ENCODE peak calls at places on chromosomes 12 and 14, in ten cellular contexts. W is keratinocyte; J is astrocyte of the spinal cord; Q is nephron progenitor cell; A is retinal pigment epithelial cell; U is cardiac fibroblast; V is adrenal gland; E is sigmoid colon; O is RWPE1; N is CD4-positive, alpha-beta T cell. L is an unnamed sample.
A peak's percentile ranks its signal among the peaks of the same experiment; 100 is the strongest.

GRCh38 chr12:19234171-19234704 is 104.7 kb downstream of the PLEKHA5 start:
- DNase-seq in W (no peak), J (no peak), Q (no peak), A (no peak), U (peak; percentile 55), V (no peak), E (no peak), O (no peak), N (no peak), L (no peak)

GRCh38 chr14:72528059-72528950 is 365.6 kb downstream of the DPF3 start:
- DNase-seq in W (no peak), J (peak; percentile 45), Q (no peak), A (no peak), U (peak; percentile 38), V (no peak), E (no peak), O (no peak), N (no peak), L (no peak)

GRCh38 chr14:24243336-24243836 is 963 bp upstream of the TINF2 start:
- DNase-seq in W (no peak), J (no peak), Q (no peak), A (no peak), U (no peak), V (no peak), E (peak; percentile 76), O (no peak), N (no peak), L (no peak)

GRCh38 chr14:62557416-62557815 is 487.8 kb downstream of the KCNH5 start:
- DNase-seq in W (no peak), J (no peak), Q (no peak), A (no peak), U (no peak), V (no peak), E (no peak), O (no peak), N (no peak), L (no peak)

GRCh38 chr14:58193542-58193941 is 6.4 kb upstream of the ACTR10 start:
- DNase-seq in W (no peak), J (no peak), Q (no peak), A (no peak), U (peak; percentile 9), V (no peak), E (no peak), O (no peak), N (no peak), L (no peak)

GRCh38 chr14:34750670-34751069 is 36.3 kb upstream of the CFL2 start:
- DNase-seq in W (no peak), J (peak; percentile 72), Q (no peak), A (no peak), U (peak; percentile 81), V (no peak), E (no peak), O (peak; percentile 8), N (no peak), L (no peak)

GRCh38 chr12:3527181-3527580 is 36.2 kb downstream of the PRMT8 start:
- DNase-seq in W (peak; percentile 50), J (peak; percentile 66), Q (no peak), A (no peak), U (peak; percentile 95), V (no peak), E (no peak), O (peak; percentile 57), N (no peak), L (no peak)

GRCh38 chr12:122437656-122438121 is 15.2 kb upstream of the CLIP1 start:
- DNase-seq in W (no peak), J (peak; percentile 70), Q (no peak), A (no peak), U (peak; percentile 83), V (peak; percentile 83), E (peak; percentile 91), O (peak; percentile 60), N (no peak), L (peak; percentile 47)

GRCh38 chr12:57697076-57697475 is 3.1 kb downstream of the OS9 start:
- DNase-seq in W (no peak), J (no peak), Q (no peak), A (no peak), U (no peak), V (no peak), E (no peak), O (no peak), N (no peak), L (no peak)

GRCh38 chr14:23345987-23346692 is 6.5 kb downstream of the SLC22A17 start:
- DNase-seq in W (no peak), J (no peak), Q (no peak), A (no peak), U (no peak), V (no peak), E (no peak), O (no peak), N (no peak), L (no peak)

GRCh38 chr12:67082221-67082620 is 186.9 kb upstream of the CAND1 start:
- DNase-seq in W (no peak), J (no peak), Q (no peak), A (no peak), U (no peak), V (no peak), E (no peak), O (peak; percentile 45), N (no peak), L (no peak)

GRCh38 chr14:65414961-65415589 is 2.5 kb downstream of the FUT8 start:
- DNase-seq in W (no peak), J (peak; percentile 59), Q (no peak), A (no peak), U (peak; percentile 72), V (no peak), E (no peak), O (peak; percentile 28), N (no peak), L (peak; percentile 34)
- TF ChIP-seq CTCF in W (peak; percentile 36), J (peak; percentile 56), Q (peak; percentile 44), A (peak; percentile 62), U (peak; percentile 44), V (peak; percentile 60), E (no peak), O (peak; percentile 61), N (peak; percentile 79), L (peak; percentile 44)

GRCh38 chr12:120469450-120470149 is at the start of gene SRSF9:
- DNase-seq in W (peak; percentile 78), J (peak; percentile 98), Q (peak; percentile 99), A (peak; percentile 84), U (peak; percentile 97), V (peak; percentile 96), E (peak; percentile 98), O (peak; percentile 98), N (peak; percentile 97), L (peak; percentile 96)
- TF ChIP-seq CTCF in W (peak; percentile 83), J (peak; percentile 88), Q (peak; percentile 79), A (peak; percentile 91), U (peak; percentile 80), V (peak; percentile 84), E (peak; percentile 83), O (peak; percentile 88), N (peak; percentile 91), L (peak; percentile 89)

DNA sequence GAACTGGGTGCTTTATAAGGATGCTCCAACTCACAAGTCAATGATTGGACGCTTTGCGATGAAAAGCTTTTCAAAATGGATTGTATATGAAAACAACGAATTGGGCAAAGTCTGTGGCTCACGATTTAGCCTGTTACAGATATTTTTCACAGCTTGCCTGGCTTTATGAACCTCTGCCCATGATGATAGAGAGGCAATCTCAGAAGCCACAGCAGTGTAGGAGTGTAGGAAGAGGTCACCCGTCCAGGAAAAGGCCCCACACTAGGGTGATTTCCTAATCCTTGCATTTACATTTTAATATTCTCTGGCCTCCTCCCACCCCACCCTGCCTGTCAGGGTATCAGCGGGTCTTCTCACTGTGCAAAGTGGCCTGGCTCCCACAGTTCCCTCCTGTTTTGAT is 81.8 kb upstream of the FOXN3 start:
- DNase-seq in W (no peak), J (no peak), Q (no peak), A (no peak), U (no peak), V (no peak), E (no peak), O (no peak), N (no peak), L (no peak)
- TF ChIP-seq CTCF in W (no peak), J (no peak), Q (no peak), A (no peak), U (no peak), V (no peak), E (no peak), O (no peak), N (no peak), L (no peak)

DNA sequence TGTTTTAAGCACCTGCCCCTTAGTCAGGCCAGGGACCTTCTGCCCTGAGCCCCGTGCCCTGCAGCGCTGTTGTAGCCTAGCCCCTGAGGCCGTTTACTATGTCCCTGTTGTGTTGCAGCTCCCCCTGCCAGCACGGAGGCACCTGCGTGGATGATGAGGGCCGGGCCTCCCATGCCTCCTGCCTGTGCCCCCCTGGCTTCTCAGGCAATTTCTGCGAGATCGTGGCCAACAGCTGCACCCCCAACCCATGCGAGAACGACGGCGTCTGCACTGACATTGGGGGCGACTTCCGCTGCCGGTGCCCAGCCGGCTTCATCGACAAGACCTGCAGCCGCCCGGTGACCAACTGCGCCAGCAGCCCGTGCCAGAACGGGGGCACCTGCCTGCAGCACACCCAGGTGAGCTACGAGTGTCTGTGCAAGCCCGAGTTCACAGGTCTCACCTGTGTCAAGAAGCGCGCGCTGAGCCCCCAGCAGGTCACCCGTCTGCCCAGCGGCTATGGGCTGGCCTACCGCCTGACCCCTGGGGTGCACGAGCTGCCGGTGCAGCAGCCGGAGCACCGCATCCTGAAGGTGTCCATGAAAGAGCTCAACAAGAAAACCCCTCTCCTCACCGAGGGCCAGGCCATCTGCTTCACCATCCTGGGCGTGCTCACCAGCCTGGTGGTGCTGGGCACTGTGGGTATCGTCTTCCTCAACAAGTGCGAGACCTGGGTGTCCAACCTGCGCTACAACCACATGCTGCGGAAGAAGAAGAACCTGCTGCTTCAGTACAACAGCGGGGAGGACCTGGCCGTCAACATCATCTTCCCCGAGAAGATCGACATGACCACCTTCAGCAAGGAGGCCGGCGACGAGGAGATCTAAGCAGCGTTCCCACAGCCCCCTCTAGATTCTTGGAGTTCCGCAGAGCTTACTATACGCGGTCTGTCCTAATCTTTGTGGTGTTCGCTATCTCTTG is 7.6 kb downstream of the DLK1 start:
- DNase-seq in W (no peak), J (no peak), Q (no peak), A (no peak), U (no peak), V (peak; percentile 18), E (peak; percentile 50), O (no peak), N (no peak), L (no peak)
- TF ChIP-seq CTCF in W (no peak), J (no peak), Q (no peak), A (no peak), U (no peak), V (no peak), E (no peak), O (no peak), N (no peak), L (no peak)

DNA sequence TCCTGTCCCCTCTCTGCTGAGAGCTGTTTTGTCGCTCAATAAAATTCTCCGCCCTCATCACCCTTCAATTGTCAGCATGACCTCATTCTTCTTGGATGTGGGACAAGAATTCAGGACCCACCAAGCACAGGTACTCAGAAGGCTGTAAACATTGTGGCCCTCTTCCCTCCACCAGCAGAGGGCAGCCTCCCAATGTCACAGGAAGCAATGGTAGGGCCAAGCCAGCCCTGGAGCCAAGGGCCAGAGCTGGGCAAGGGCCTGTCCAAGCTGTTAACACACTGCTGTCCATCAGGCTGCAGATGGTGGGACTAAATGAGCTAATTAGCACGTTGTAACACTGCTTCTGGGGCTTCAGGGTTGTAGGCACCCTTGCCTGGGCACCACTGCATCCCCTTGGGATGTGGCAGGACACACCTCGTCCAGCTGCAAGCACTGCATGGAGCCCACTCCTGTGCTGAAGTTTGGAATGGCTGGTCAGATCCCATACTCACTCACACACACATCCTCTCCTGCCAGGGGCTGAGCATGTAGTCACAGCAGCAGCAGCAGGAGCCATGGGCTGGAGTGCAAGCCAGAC is 62.7 kb upstream of the HECTD1 start:
- DNase-seq in W (no peak), J (no peak), Q (no peak), A (no peak), U (peak; percentile 61), V (peak; percentile 29), E (no peak), O (no peak), N (no peak), L (no peak)
- TF ChIP-seq CTCF in W (peak; percentile 68), J (no peak), Q (no peak), A (no peak), U (peak; percentile 66), V (peak; percentile 13), E (no peak), O (no peak), N (no peak), L (peak; percentile 19)

L was measured in testis.